ENCODE peak calls at places on chromosomes 12 and 14, in seven cellular contexts. C is kidney glomerular epithelial cell, O is EL, R is hypothalamus, V is NCI-H1417, S is Calu3, Z is neural crest cell. U is an unnamed sample.

GRCh38 chr12:3416670-3417069 is 74.3 kb upstream of the PRMT8 start:
- DNase-seq in C (no peak), O (no peak), R (no peak), V (no peak), S (no peak), Z (no peak), U (no peak)

GRCh38 chr12:108394196-108394595 is 55.1 kb upstream of the CMKLR1 start:
- DNase-seq in C (no peak), O (no peak), R (no peak), V (peak; percentile 73), S (no peak), Z (no peak), U (no peak)

GRCh38 chr12:49097381-49097780 is 2.8 kb upstream of the DHH start:
- DNase-seq in C (no peak), O (no peak), R (no peak), V (no peak), S (no peak), Z (no peak), U (no peak)

GRCh38 chr14:105526781-105527380 is 498 bp downstream of the TMEM121 start:
- DNase-seq in C (no peak), O (no peak), R (no peak), V (no peak), S (no peak), Z (no peak), U (no peak)

GRCh38 chr12:10557329-10557728 is 51.6 kb downstream of the EIF2S3B start:
- DNase-seq in C (no peak), O (no peak), R (no peak), V (no peak), S (no peak), Z (no peak), U (no peak)

GRCh38 chr14:103313704-103314103 is 20.3 kb upstream of the EIF5 start:
- DNase-seq in C (no peak), O (no peak), R (no peak), V (no peak), S (no peak), Z (no peak), U (no peak)

GRCh38 chr12:78571953-78572352 is 292.6 kb upstream of the SYT1 start:
- DNase-seq in C (no peak), O (no peak), R (no peak), V (no peak), S (no peak), Z (no peak), U (no peak)

GRCh38 chr14:103144085-103144484 is 20.8 kb downstream of the TNFAIP2 start:
- DNase-seq in C (peak; percentile 38), O (peak; percentile 91), R (no peak), V (no peak), S (no peak), Z (no peak), U (no peak)

GRCh38 chr12:116324684-116325664 is 47.5 kb upstream of the MED13L start:
- DNase-seq in C (no peak), O (no peak), R (no peak), V (no peak), S (no peak), Z (no peak), U (no peak)

GRCh38 chr14:100339757-100340453 is 16.8 kb downstream of the SLC25A47 start:
- DNase-seq in C (no peak), O (no peak), R (no peak), V (no peak), S (no peak), Z (no peak), U (no peak)

GRCh38 chr14:69105326-69105725 is 47.6 kb downstream of the DCAF5 start:
- DNase-seq in C (peak; percentile 69), O (peak; percentile 50), R (no peak), V (no peak), S (no peak), Z (no peak), U (no peak)

U was measured in SK-N-MC.